ENCODE peak calls at places on chromosomes 5 and 9, in eight cellular contexts. A is NT2/D1; J is Calu3; X is T-helper 2 cell; K is NCI-H345; E is activated effector memory CD4-positive, alpha-beta T cell treated with Interleukin-2 at 50 U/mL for 16 hours; F is Caco-2; L is tibial artery. O is an unnamed sample.

GRCh38 chr9:125460883-125461475 is 199.4 kb downstream of the GAPVD1 start:
- DNase-seq in A (no peak), J (no peak), X (no peak), K (no peak), E (no peak), F (no peak), L (no peak), O (no peak)

GRCh38 chr5:138149530-138149929 is 10.3 kb upstream of the NME5 start:
- DNase-seq in A (no peak), J (no peak), X (no peak), K (no peak), E (no peak), F (peak; percentile 10), L (no peak), O (no peak)

GRCh38 chr5:55519001-55519400 is 15.8 kb downstream of the PLPP1 start:
- DNase-seq in A (no peak), J (no peak), X (no peak), K (no peak), E (no peak), F (peak; percentile 9), L (no peak), O (no peak)

GRCh38 chr5:150505041-150505511 is 2.9 kb upstream of the NDST1 start:
- DNase-seq in A (no peak), J (no peak), X (no peak), K (no peak), E (no peak), F (no peak), L (no peak), O (no peak)

GRCh38 chr5:156893517-156893916 is 43.4 kb downstream of the PPP1R2B start:
- DNase-seq in A (no peak), J (no peak), X (peak; percentile 66), K (no peak), E (no peak), F (no peak), L (no peak), O (no peak)

GRCh38 chr5:7047862-7048261 is 334.6 kb downstream of the TENT4A start:
- DNase-seq in A (no peak), J (no peak), X (no peak), K (peak; percentile 96), E (no peak), F (no peak), L (no peak), O (no peak)

GRCh38 chr5:159061186-159061796 is 38.4 kb downstream of the EBF1 start:
- DNase-seq in A (no peak), J (no peak), X (no peak), K (no peak), E (no peak), F (no peak), L (peak; percentile 81), O (no peak)

GRCh38 chr9:135088979-135089847 is 1.7 kb downstream of the OLFM1 start:
- DNase-seq in A (no peak), J (no peak), X (no peak), K (no peak), E (no peak), F (no peak), L (no peak), O (no peak)

GRCh38 chr9:70466976-70467551 is 52.6 kb upstream of the KLF9 start:
- DNase-seq in A (no peak), J (no peak), X (no peak), K (no peak), E (no peak), F (no peak), L (no peak), O (no peak)

GRCh38 chr5:105953616-105954015 is 1717.1 kb downstream of the EFNA5 start:
- DNase-seq in A (no peak), J (no peak), X (no peak), K (peak; percentile 15), E (no peak), F (no peak), L (no peak), O (no peak)

GRCh38 chr5:112681481-112681908 is 56.2 kb upstream of the APC start:
- DNase-seq in A (no peak), J (no peak), X (no peak), K (no peak), E (no peak), F (no peak), L (no peak), O (no peak)

GRCh38 chr9:92763721-92764380 is 782 bp downstream of the BICD2 start:
- DNase-seq in A (no peak), J (no peak), X (peak; percentile 46), K (no peak), E (no peak), F (no peak), L (no peak), O (peak; percentile 33)

GRCh38 chr9:93713716-93714115 is 137.3 kb downstream of the PHF2 start:
- DNase-seq in A (no peak), J (no peak), X (peak; percentile 50), K (no peak), E (no peak), F (no peak), L (no peak), O (no peak)

GRCh38 chr9:69874301-69875060 is 53.9 kb downstream of the CFAP95 start:
- DNase-seq in A (no peak), J (no peak), X (no peak), K (no peak), E (no peak), F (no peak), L (no peak), O (no peak)

GRCh38 chr5:67268233-67269011 is 71.8 kb upstream of the CD180 start:
- DNase-seq in A (no peak), J (no peak), X (no peak), K (peak; percentile 45), E (no peak), F (peak; percentile 29), L (peak; percentile 86), O (peak; percentile 37)

GRCh38 chr9:35423499-35423898 is 66.4 kb upstream of the RUSC2 start:
- DNase-seq in A (no peak), J (peak; percentile 7), X (no peak), K (no peak), E (no peak), F (no peak), L (no peak), O (peak; percentile 44)

GRCh38 chr5:118115791-118116190 is 872.6 kb downstream of the DTWD2 start:
- DNase-seq in A (no peak), J (no peak), X (no peak), K (no peak), E (no peak), F (no peak), L (no peak), O (no peak)

GRCh38 chr5:55421074-55421529 is 113.3 kb downstream of the MTREX start:
- DNase-seq in A (no peak), J (no peak), X (peak; percentile 56), K (no peak), E (no peak), F (no peak), L (no peak), O (no peak)

GRCh38 chr9:132946624-132947295 is 2.3 kb upstream of the TSC1 start:
- DNase-seq in A (peak; percentile 68), J (no peak), X (no peak), K (no peak), E (no peak), F (no peak), L (no peak), O (no peak)